ENCODE peak calls at places on chromosomes 11 and 22, in ten cellular contexts. One of them, this sample, is unnamed.

GRCh38 chr22:20430641-20431519 is 6.7 kb downstream of the SCARF2 start:
- DNase-seq in H1: peak
- DNase-seq in transverse colon: peak
- DNase-seq in A549: peak
- DNase-seq in stomach: peak
- DNase-seq in NB4: peak
- DNase-seq in Peyer's patch: peak
- DNase-seq in lower leg skin: peak
- DNase-seq in ovary: no peak
- DNase-seq in HepG2: no peak
- DNase-seq in this sample: no peak

GRCh38 chr11:20207781-20208621 is 47.7 kb upstream of the DBX1 start:
- DNase-seq in H1: peak
- DNase-seq in transverse colon: no peak
- DNase-seq in A549: no peak
- DNase-seq in stomach: no peak
- DNase-seq in NB4: no peak
- DNase-seq in Peyer's patch: no peak
- DNase-seq in lower leg skin: no peak
- DNase-seq in ovary: no peak
- DNase-seq in HepG2: no peak
- DNase-seq in this sample: no peak

GRCh38 chr11:114319716-114320328 is 23.6 kb downstream of the NNMT start:
- DNase-seq in H1: no peak
- DNase-seq in transverse colon: no peak
- DNase-seq in A549: no peak
- DNase-seq in stomach: no peak
- DNase-seq in NB4: no peak
- DNase-seq in Peyer's patch: no peak
- DNase-seq in lower leg skin: no peak
- DNase-seq in ovary: no peak
- DNase-seq in HepG2: no peak
- DNase-seq in this sample: no peak

GRCh38 chr11:57527056-57527631 is 3.4 kb downstream of the TIMM10 start:
- DNase-seq in H1: peak
- DNase-seq in transverse colon: peak
- DNase-seq in A549: peak
- DNase-seq in stomach: peak
- DNase-seq in NB4: peak
- DNase-seq in Peyer's patch: peak
- DNase-seq in lower leg skin: peak
- DNase-seq in ovary: peak
- DNase-seq in HepG2: peak
- DNase-seq in this sample: no peak

GRCh38 chr22:47196881-47197701 is 434.6 kb downstream of the TBC1D22A start:
- DNase-seq in H1: no peak
- DNase-seq in transverse colon: no peak
- DNase-seq in A549: no peak
- DNase-seq in stomach: peak
- DNase-seq in NB4: no peak
- DNase-seq in Peyer's patch: peak
- DNase-seq in lower leg skin: peak
- DNase-seq in ovary: no peak
- DNase-seq in HepG2: no peak
- DNase-seq in this sample: no peak

GRCh38 chr11:112219476-112220232 is 6.6 kb upstream of the PTS start:
- DNase-seq in H1: no peak
- DNase-seq in transverse colon: peak
- DNase-seq in A549: peak
- DNase-seq in stomach: no peak
- DNase-seq in NB4: peak
- DNase-seq in Peyer's patch: peak
- DNase-seq in lower leg skin: no peak
- DNase-seq in ovary: peak
- DNase-seq in HepG2: peak
- DNase-seq in this sample: no peak

GRCh38 chr11:134071766-134072403 is 3.0 kb downstream of the JAM3 start:
- DNase-seq in H1: no peak
- DNase-seq in transverse colon: no peak
- DNase-seq in A549: no peak
- DNase-seq in stomach: no peak
- DNase-seq in NB4: no peak
- DNase-seq in Peyer's patch: no peak
- DNase-seq in lower leg skin: no peak
- DNase-seq in ovary: no peak
- DNase-seq in HepG2: no peak
- DNase-seq in this sample: no peak

GRCh38 chr22:20010307-20011122 is 6.1 kb downstream of the ARVCF start:
- DNase-seq in H1: no peak
- DNase-seq in transverse colon: no peak
- DNase-seq in A549: no peak
- DNase-seq in stomach: no peak
- DNase-seq in NB4: no peak
- DNase-seq in Peyer's patch: no peak
- DNase-seq in lower leg skin: peak
- DNase-seq in ovary: no peak
- DNase-seq in HepG2: peak
- DNase-seq in this sample: no peak

GRCh38 chr11:109680127-109680526 is 258.1 kb downstream of the C11orf87 start:
- DNase-seq in H1: no peak
- DNase-seq in transverse colon: no peak
- DNase-seq in A549: no peak
- DNase-seq in stomach: no peak
- DNase-seq in NB4: no peak
- DNase-seq in Peyer's patch: no peak
- DNase-seq in lower leg skin: no peak
- DNase-seq in ovary: no peak
- DNase-seq in HepG2: no peak
- DNase-seq in this sample: no peak

GRCh38 chr22:29060251-29060650 is 1.4 kb downstream of the C22orf31 start:
- DNase-seq in H1: no peak
- DNase-seq in transverse colon: no peak
- DNase-seq in A549: no peak
- DNase-seq in stomach: no peak
- DNase-seq in NB4: no peak
- DNase-seq in Peyer's patch: no peak
- DNase-seq in lower leg skin: peak
- DNase-seq in ovary: no peak
- DNase-seq in HepG2: no peak
- DNase-seq in this sample: no peak

GRCh38 chr11:76172583-76172982 is 33.7 kb downstream of the WNT11 start:
- DNase-seq in H1: no peak
- DNase-seq in transverse colon: no peak
- DNase-seq in A549: no peak
- DNase-seq in stomach: no peak
- DNase-seq in NB4: no peak
- DNase-seq in Peyer's patch: no peak
- DNase-seq in lower leg skin: no peak
- DNase-seq in ovary: no peak
- DNase-seq in HepG2: no peak
- DNase-seq in this sample: no peak

DNA sequence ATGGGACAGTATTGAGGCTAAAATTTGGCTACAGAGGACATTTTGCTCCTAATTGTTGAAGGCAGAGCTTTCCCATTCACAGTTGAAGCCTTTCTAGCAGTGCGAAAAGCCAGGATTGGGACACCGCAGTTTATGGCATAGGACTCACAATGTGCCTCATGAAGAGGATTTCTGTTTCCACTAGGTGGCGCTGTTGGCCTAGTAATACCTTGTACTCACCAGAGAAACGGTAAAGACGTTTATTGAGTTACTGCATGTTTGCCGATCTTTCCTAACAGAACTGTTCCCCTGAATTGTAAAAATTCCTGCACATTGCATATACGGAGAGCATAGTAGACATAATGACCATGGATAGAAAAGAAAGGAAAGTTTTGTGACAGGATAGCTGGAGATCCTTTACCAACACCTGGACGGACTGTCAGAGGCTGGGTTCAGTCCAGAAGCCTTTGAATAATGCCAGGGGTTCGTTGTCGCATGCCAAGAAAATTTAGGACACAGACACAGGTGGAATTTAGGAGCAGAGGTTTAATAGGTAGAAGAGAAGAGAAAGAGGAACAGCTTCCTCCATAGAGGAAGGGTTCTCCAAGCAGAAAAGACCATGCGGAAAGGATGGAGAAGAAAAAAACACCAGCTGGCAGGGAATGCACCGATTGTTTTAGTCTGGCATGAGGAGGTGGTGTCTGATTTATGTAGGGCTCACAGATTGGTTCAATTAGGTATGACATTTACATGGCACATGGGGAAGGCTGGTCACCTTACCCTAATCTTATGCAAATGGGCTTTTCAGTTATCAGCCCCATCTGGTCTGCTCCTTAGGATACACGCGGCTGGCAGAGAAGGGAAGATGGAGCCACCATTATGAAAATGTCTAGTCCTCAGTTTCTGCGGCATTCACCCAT is 10.8 kb upstream of the OR51D1 start:
- DNase-seq in H1: peak
- DNase-seq in transverse colon: peak
- DNase-seq in A549: peak
- DNase-seq in stomach: peak
- DNase-seq in NB4: peak
- DNase-seq in Peyer's patch: no peak
- DNase-seq in lower leg skin: no peak
- DNase-seq in ovary: peak
- DNase-seq in HepG2: peak
- DNase-seq in this sample: no peak
- TF ChIP-seq CTCF in H1: peak
- TF ChIP-seq CTCF in transverse colon: peak
- TF ChIP-seq CTCF in A549: peak
- TF ChIP-seq CTCF in stomach: peak
- TF ChIP-seq CTCF in NB4: peak
- TF ChIP-seq CTCF in Peyer's patch: peak
- TF ChIP-seq CTCF in lower leg skin: no peak
- TF ChIP-seq CTCF in ovary: peak
- TF ChIP-seq CTCF in HepG2: peak
- TF ChIP-seq CTCF in this sample: no peak

DNA sequence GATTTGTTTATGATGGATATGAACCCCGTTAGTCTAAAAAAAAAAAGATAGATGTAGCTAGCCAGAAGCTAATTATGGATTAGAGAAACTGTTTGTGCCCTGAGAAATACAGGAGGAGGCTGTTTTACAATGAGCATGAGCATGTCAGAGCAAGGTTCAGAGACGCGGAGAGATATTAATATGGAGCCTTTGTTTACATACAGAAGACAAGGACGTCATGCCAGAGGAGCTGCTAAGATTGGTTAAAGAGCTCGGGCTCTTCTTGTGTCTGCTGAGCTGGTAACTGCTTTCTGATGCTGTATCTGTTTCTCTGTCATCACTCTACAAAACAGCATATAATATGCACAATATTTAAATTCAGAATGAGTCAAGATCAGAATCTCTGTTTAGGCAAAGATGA is 24.9 kb upstream of the CCDC89 start:
- DNase-seq in H1: no peak
- DNase-seq in transverse colon: no peak
- DNase-seq in A549: peak
- DNase-seq in stomach: no peak
- DNase-seq in NB4: no peak
- DNase-seq in Peyer's patch: no peak
- DNase-seq in lower leg skin: no peak
- DNase-seq in ovary: no peak
- DNase-seq in HepG2: no peak
- DNase-seq in this sample: no peak
- TF ChIP-seq POLR2A in H1: no peak
- TF ChIP-seq POLR2A in transverse colon: no peak
- TF ChIP-seq POLR2A in A549: no peak
- TF ChIP-seq POLR2A in stomach: no peak
- TF ChIP-seq POLR2A in NB4: no peak
- TF ChIP-seq POLR2A in Peyer's patch: no peak
- TF ChIP-seq POLR2A in lower leg skin: no peak
- TF ChIP-seq POLR2A in ovary: no peak
- TF ChIP-seq POLR2A in HepG2: no peak
- TF ChIP-seq POLR2A in this sample: no peak

DNA sequence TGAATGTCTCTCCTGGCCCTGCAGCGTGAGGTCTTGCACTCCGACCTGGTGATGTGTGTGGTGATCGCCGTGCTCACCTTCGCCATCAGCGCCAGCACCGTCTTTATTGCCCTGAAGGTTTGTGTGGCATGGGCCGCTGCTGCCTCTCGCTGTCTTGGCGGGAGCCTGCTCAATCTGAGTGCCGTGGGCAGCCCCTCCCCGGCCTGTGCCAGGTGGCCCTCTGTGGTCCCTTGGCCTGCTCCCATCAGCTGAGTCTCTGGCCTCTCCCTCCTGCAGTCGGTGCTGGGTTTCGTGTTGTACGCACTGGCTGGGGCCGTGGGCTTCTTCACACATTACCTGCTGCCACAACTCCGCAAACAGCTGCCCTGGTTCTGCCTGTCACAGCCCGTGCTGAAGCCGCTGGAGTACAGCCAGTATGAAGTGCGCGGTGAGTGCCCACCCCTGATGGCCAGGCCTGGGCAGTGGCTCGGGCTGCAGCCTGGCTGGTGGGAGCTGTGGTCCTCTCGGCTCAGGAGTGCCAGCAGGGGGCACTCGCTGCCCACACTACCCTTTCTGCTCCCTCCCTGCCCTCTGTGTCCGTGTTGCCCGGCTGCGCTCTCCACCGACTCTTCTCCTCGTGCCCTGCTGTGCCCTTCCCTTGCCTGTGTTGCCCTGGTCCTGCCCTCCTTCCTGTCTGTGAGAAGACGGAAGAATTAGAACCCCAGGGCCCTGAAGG is 10.2 kb downstream of the PCNX3 start:
- DNase-seq in H1: peak
- DNase-seq in transverse colon: peak
- DNase-seq in A549: peak
- DNase-seq in stomach: peak
- DNase-seq in NB4: peak
- DNase-seq in Peyer's patch: peak
- DNase-seq in lower leg skin: no peak
- DNase-seq in ovary: no peak
- DNase-seq in HepG2: no peak
- DNase-seq in this sample: no peak
- TF ChIP-seq CTCF in H1: peak
- TF ChIP-seq CTCF in transverse colon: peak
- TF ChIP-seq CTCF in A549: peak
- TF ChIP-seq CTCF in stomach: peak
- TF ChIP-seq CTCF in NB4: peak
- TF ChIP-seq CTCF in Peyer's patch: peak
- TF ChIP-seq CTCF in lower leg skin: no peak
- TF ChIP-seq CTCF in ovary: peak
- TF ChIP-seq CTCF in HepG2: peak
- TF ChIP-seq CTCF in this sample: peak

DNA sequence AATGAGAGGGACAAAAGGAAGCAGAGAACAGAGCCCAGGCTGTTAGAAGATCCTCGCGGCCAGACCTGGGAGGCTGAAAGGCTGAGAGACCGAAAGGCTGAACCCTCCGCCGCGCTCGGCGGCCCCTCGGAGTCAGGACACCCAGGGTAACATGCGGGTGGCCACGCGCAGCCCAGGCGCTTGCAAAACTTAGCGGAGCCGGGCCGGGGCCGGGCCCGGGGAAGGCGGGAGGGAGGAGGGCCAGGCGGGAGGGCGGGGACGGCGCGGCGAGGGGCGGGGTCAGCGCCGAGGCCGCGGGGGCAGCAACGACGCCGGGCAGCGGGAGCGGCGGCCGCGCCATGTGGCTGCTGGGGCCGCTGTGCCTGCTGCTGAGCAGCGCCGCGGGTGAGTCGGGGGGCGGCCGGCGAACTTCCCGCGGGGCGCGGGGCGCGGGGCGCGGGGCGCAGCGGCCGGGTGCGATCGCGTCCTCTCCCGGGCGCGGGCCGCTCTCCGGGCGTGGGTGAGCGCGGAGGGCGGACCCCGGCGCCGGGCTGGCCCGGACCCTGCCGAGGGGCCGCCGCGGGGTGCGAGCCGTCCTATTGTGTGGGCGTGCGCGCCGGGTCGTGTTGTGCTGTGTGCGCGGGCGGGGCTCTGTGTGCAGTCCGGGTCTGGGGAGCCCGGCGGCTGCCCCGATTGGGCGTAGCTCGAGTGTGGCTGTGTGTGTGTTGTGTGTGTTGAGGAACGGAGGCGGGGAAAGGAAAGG is at the start of gene LDLRAD3:
- DNase-seq in H1: peak
- DNase-seq in transverse colon: peak
- DNase-seq in A549: peak
- DNase-seq in stomach: peak
- DNase-seq in NB4: peak
- DNase-seq in Peyer's patch: peak
- DNase-seq in lower leg skin: peak
- DNase-seq in ovary: peak
- DNase-seq in HepG2: peak
- DNase-seq in this sample: no peak
- TF ChIP-seq POLR2A in H1: peak
- TF ChIP-seq POLR2A in transverse colon: no peak
- TF ChIP-seq POLR2A in A549: peak
- TF ChIP-seq POLR2A in stomach: no peak
- TF ChIP-seq POLR2A in NB4: peak
- TF ChIP-seq POLR2A in Peyer's patch: no peak
- TF ChIP-seq POLR2A in lower leg skin: no peak
- TF ChIP-seq POLR2A in ovary: no peak
- TF ChIP-seq POLR2A in HepG2: no peak
- TF ChIP-seq POLR2A in this sample: no peak

This sample was measured in esophagus squamous epithelium.